ENCODE peak calls at places on chromosome 7, in five cellular contexts. One of them, this sample, is unnamed.

GRCh38 chr7:49014870-49015269 is 90.5 kb downstream of the CDC14C start:
- DNase-seq in GM13977: no peak
- DNase-seq in B cell: no peak
- DNase-seq in astrocyte: no peak
- DNase-seq in hepatocyte: no peak
- DNase-seq in this sample: no peak

GRCh38 chr7:155858521-155859061 is 46.3 kb upstream of the SHH start:
- DNase-seq in GM13977: no peak
- DNase-seq in B cell: no peak
- DNase-seq in astrocyte: peak
- DNase-seq in hepatocyte: peak
- DNase-seq in this sample: no peak

GRCh38 chr7:50787825-50788224 is 5.1 kb upstream of the GRB10 start:
- DNase-seq in GM13977: no peak
- DNase-seq in B cell: no peak
- DNase-seq in astrocyte: no peak
- DNase-seq in hepatocyte: no peak
- DNase-seq in this sample: no peak

GRCh38 chr7:46559194-46559576 is 638.1 kb upstream of the IGFBP3 start:
- DNase-seq in GM13977: no peak
- DNase-seq in B cell: no peak
- DNase-seq in astrocyte: peak
- DNase-seq in hepatocyte: no peak
- DNase-seq in this sample: no peak

GRCh38 chr7:77456711-77457110 is 40.6 kb upstream of the GSAP start:
- DNase-seq in GM13977: no peak
- DNase-seq in B cell: no peak
- DNase-seq in astrocyte: no peak
- DNase-seq in hepatocyte: no peak
- DNase-seq in this sample: no peak

GRCh38 chr7:97982647-97983046 is 7.3 kb downstream of the OCM2 start:
- DNase-seq in GM13977: no peak
- DNase-seq in B cell: no peak
- DNase-seq in astrocyte: no peak
- DNase-seq in hepatocyte: no peak
- DNase-seq in this sample: no peak

GRCh38 chr7:28065721-28066285 is 114.8 kb downstream of the JAZF1 start:
- DNase-seq in GM13977: no peak
- DNase-seq in B cell: no peak
- DNase-seq in astrocyte: no peak
- DNase-seq in hepatocyte: peak
- DNase-seq in this sample: no peak

GRCh38 chr7:47418910-47419309 is 163.0 kb downstream of the TNS3 start:
- DNase-seq in GM13977: no peak
- DNase-seq in B cell: no peak
- DNase-seq in astrocyte: peak
- DNase-seq in hepatocyte: no peak
- DNase-seq in this sample: no peak

GRCh38 chr7:125495997-125496396 is 566.4 kb upstream of the POT1 start:
- DNase-seq in GM13977: no peak
- DNase-seq in B cell: no peak
- DNase-seq in astrocyte: no peak
- DNase-seq in hepatocyte: no peak
- DNase-seq in this sample: no peak

GRCh38 chr7:83413831-83414230 is 235.1 kb downstream of the SEMA3E start:
- DNase-seq in GM13977: no peak
- DNase-seq in B cell: no peak
- DNase-seq in astrocyte: peak
- DNase-seq in hepatocyte: peak
- DNase-seq in this sample: no peak

GRCh38 chr7:975702-976473 is 539 bp upstream of the COX19 start:
- DNase-seq in GM13977: no peak
- DNase-seq in B cell: no peak
- DNase-seq in astrocyte: no peak
- DNase-seq in hepatocyte: no peak
- DNase-seq in this sample: no peak

GRCh38 chr7:149670288-149670687 is 103.1 kb downstream of the ZNF467 start:
- DNase-seq in GM13977: no peak
- DNase-seq in B cell: no peak
- DNase-seq in astrocyte: no peak
- DNase-seq in hepatocyte: peak
- DNase-seq in this sample: no peak

GRCh38 chr7:78178319-78178718 is 379.7 kb downstream of the PHTF2 start:
- DNase-seq in GM13977: no peak
- DNase-seq in B cell: no peak
- DNase-seq in astrocyte: no peak
- DNase-seq in hepatocyte: no peak
- DNase-seq in this sample: no peak

GRCh38 chr7:159095979-159096411 is 48.7 kb downstream of the VIPR2 start:
- DNase-seq in GM13977: no peak
- DNase-seq in B cell: no peak
- DNase-seq in astrocyte: no peak
- DNase-seq in hepatocyte: no peak
- DNase-seq in this sample: no peak

GRCh38 chr7:157235357-157236018 is 96.8 kb downstream of the UBE3C start:
- DNase-seq in GM13977: no peak
- DNase-seq in B cell: no peak
- DNase-seq in astrocyte: peak
- DNase-seq in hepatocyte: no peak
- DNase-seq in this sample: no peak

GRCh38 chr7:46383605-46384004 is 462.5 kb upstream of the IGFBP3 start:
- DNase-seq in GM13977: no peak
- DNase-seq in B cell: no peak
- DNase-seq in astrocyte: peak
- DNase-seq in hepatocyte: no peak
- DNase-seq in this sample: no peak

GRCh38 chr7:47786557-47787248 is 161.6 kb downstream of the PKD1L1 start:
- DNase-seq in GM13977: no peak
- DNase-seq in B cell: no peak
- DNase-seq in astrocyte: peak
- DNase-seq in hepatocyte: peak
- DNase-seq in this sample: no peak

GRCh38 chr7:151779255-151779654 is 97.7 kb downstream of the PRKAG2 start:
- DNase-seq in GM13977: no peak
- DNase-seq in B cell: no peak
- DNase-seq in astrocyte: no peak
- DNase-seq in hepatocyte: no peak
- DNase-seq in this sample: no peak

GRCh38 chr7:135710417-135711138 is 17.4 kb downstream of the SLC13A4 start:
- DNase-seq in GM13977: peak
- DNase-seq in B cell: peak
- DNase-seq in astrocyte: no peak
- DNase-seq in hepatocyte: peak
- DNase-seq in this sample: peak
- TF ChIP-seq CTCF in GM13977: peak
- TF ChIP-seq CTCF in B cell: peak
- TF ChIP-seq CTCF in astrocyte: peak
- TF ChIP-seq CTCF in hepatocyte: peak
- TF ChIP-seq CTCF in this sample: peak

GRCh38 chr7:140342732-140343514 is 55.4 kb downstream of the SLC37A3 start:
- DNase-seq in GM13977: no peak
- DNase-seq in B cell: no peak
- DNase-seq in astrocyte: peak
- DNase-seq in hepatocyte: peak
- DNase-seq in this sample: no peak
- TF ChIP-seq CTCF in GM13977: peak
- TF ChIP-seq CTCF in B cell: no peak
- TF ChIP-seq CTCF in astrocyte: peak
- TF ChIP-seq CTCF in hepatocyte: peak
- TF ChIP-seq CTCF in this sample: peak

DNA sequence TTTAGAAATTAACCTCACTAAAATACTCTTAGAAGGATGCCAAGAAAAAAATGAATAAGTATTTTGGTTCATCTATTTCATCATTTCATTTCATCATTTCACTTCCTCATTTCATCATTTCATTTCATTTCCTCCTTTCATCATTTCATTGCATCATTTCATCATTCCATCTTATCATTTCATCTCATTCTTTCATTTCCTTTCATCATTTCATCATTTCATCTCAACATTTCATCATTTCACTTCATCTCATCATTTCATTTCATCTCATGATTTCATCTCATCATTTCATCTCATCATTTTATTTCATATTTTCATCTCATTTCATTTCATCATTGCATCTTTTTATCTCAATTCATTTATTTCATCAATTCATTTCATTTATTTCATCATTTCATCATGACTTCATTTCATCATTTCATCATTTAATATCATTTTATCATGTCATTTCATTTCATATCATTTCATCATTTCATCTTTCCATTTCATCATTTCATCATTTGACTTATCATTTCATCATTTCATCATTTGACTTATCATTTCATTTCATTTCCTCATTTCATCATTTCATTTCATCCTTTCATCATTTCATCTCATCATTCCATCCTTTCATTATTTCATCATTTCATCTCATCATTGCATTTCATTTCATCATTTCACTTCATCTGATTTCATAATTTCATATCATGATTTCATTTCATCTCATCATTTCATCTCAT is 129.9 kb downstream of the ZNF92 start:
- DNase-seq in GM13977: no peak
- DNase-seq in B cell: no peak
- DNase-seq in astrocyte: no peak
- DNase-seq in hepatocyte: no peak
- DNase-seq in this sample: no peak
- TF ChIP-seq CTCF in GM13977: no peak
- TF ChIP-seq CTCF in B cell: no peak
- TF ChIP-seq CTCF in astrocyte: no peak
- TF ChIP-seq CTCF in hepatocyte: no peak
- TF ChIP-seq CTCF in this sample: no peak

DNA sequence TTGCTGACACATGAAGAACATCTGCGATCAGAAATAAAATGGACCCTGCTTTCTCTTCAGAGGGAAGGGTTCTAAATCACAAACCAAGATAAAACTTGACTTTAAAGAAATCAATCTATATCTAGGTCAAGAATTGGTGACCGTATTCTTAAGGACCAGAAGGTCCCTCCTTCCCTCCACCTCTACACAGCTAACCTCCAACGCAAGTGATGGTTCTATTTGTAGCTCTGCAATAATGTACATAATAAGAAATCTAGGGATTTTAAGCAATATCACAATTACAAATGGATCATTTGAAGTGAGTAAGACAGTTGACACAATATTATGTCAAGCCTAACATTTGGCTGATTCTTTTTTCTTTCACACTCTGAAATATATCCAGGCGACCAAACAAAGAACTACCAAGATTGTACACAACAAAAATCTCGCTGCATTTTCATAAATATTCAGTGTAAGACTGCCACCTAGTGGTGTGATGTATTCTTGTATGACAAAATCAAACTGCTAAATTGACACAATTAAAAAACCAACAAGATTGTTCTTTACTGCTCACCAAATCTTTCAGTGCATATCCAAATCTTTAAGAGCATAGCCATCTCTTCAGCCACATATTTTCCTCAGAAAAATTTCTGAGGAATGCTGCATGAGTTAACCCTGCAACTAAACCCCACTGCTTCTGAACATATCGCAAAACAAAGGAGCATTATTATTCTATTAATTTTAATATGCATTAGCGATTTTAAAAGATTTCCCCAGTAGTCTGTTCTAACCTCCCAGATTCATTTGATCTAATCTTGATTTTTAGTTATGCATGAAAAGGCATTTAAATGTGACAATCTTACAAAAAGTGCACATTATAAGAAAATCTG is 44.5 kb downstream of the ICA1 start:
- DNase-seq in GM13977: peak
- DNase-seq in B cell: peak
- DNase-seq in astrocyte: peak
- DNase-seq in hepatocyte: peak
- DNase-seq in this sample: peak
- TF ChIP-seq CTCF in GM13977: peak
- TF ChIP-seq CTCF in B cell: peak
- TF ChIP-seq CTCF in astrocyte: peak
- TF ChIP-seq CTCF in hepatocyte: peak
- TF ChIP-seq CTCF in this sample: peak

DNA sequence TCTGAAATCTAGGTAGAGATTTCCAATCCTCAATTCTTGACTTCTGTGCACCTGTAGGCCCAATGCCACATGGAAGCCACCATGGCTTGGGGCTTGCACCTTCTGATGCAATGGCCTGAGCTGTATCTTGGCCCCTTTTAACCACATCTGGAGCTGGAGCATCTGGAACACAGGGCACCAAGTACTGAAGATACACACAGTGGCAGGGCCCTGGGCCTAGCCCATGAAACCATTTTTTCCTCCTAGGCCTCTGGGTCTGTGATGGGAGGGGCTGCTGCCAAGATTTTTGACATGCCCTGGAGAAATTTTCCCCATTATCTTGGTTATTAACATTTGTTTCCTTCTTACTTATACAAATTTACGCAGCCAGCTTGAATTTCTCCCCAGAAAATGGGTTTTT is 39.1 kb downstream of the GCC1 start:
- DNase-seq in GM13977: no peak
- DNase-seq in B cell: no peak
- DNase-seq in astrocyte: no peak
- DNase-seq in hepatocyte: no peak
- DNase-seq in this sample: no peak
- TF ChIP-seq CTCF in GM13977: no peak
- TF ChIP-seq CTCF in B cell: no peak
- TF ChIP-seq CTCF in astrocyte: no peak
- TF ChIP-seq CTCF in hepatocyte: no peak
- TF ChIP-seq CTCF in this sample: no peak

DNA sequence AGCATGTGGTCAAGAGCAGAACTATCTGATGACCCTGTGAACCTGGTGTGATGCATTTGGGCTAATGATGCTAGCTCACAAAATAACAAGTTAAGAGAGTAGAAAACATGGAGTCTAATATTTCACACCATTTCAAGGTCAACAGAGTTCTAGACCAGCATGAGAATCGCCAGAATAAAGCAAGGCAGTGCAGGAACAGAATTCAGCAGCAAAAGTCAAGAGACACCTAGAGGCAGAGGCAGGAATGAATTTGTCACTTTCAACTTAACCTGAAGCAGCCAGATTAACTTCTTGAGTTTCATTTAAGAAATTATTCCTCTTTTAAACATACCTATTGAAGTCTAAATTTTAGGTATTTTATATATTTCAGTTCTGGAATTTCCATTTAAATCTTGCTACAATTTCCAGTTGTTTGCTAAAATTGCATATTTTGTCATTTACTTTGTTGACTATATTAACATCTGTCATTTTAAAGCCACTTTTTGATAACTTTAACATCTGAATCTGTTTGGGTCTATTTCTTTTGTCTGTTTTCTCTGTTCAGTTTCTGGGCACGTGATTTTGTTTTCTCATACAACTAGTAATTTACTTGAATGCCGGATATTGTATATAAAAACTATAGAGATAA is 44.2 kb upstream of the PRSS58 start:
- DNase-seq in GM13977: peak
- DNase-seq in B cell: no peak
- DNase-seq in astrocyte: no peak
- DNase-seq in hepatocyte: no peak
- DNase-seq in this sample: peak
- TF ChIP-seq CTCF in GM13977: peak
- TF ChIP-seq CTCF in B cell: peak
- TF ChIP-seq CTCF in astrocyte: peak
- TF ChIP-seq CTCF in hepatocyte: peak
- TF ChIP-seq CTCF in this sample: peak

This sample was measured in GM13976.